ENCODE peak calls at places on chromosomes 3 and 15, in six cellular contexts. One of them, this sample, is unnamed.
A peak's percentile ranks its signal among the peaks of the same experiment; 100 is the strongest.

GRCh38 chr3:183284570-183284969 is 31.5 kb downstream of the B3GNT5 start:
- DNase-seq in fibroblast of the aortic adventitia: no peak
- DNase-seq in OCI-LY7: no peak
- DNase-seq in AG04449: no peak
- DNase-seq in sigmoid colon: no peak
- DNase-seq in lower leg skin: no peak
- DNase-seq in this sample: no peak

GRCh38 chr3:129911261-129911861 is 17.9 kb upstream of the TMCC1 start:
- DNase-seq in fibroblast of the aortic adventitia: no peak
- DNase-seq in OCI-LY7: no peak
- DNase-seq in AG04449: no peak
- DNase-seq in sigmoid colon: no peak
- DNase-seq in lower leg skin: no peak
- DNase-seq in this sample: no peak

GRCh38 chr15:65824031-65824743 is 32.1 kb upstream of the DENND4A start:
- DNase-seq in fibroblast of the aortic adventitia: peak; percentile 75
- DNase-seq in OCI-LY7: peak; percentile 56
- DNase-seq in AG04449: no peak
- DNase-seq in sigmoid colon: peak; percentile 76
- DNase-seq in lower leg skin: peak; percentile 41
- DNase-seq in this sample: peak; percentile 47

GRCh38 chr3:148737104-148737525 is 39.4 kb downstream of the AGTR1 start:
- DNase-seq in fibroblast of the aortic adventitia: no peak
- DNase-seq in OCI-LY7: no peak
- DNase-seq in AG04449: no peak
- DNase-seq in sigmoid colon: no peak
- DNase-seq in lower leg skin: no peak
- DNase-seq in this sample: no peak

GRCh38 chr3:188899887-188900286 is 271.9 kb upstream of the TPRG1 start:
- DNase-seq in fibroblast of the aortic adventitia: no peak
- DNase-seq in OCI-LY7: no peak
- DNase-seq in AG04449: no peak
- DNase-seq in sigmoid colon: no peak
- DNase-seq in lower leg skin: no peak
- DNase-seq in this sample: no peak

GRCh38 chr15:99962006-99962561 is 228.8 kb upstream of the LYSMD4 start:
- DNase-seq in fibroblast of the aortic adventitia: no peak
- DNase-seq in OCI-LY7: no peak
- DNase-seq in AG04449: no peak
- DNase-seq in sigmoid colon: peak; percentile 42
- DNase-seq in lower leg skin: peak; percentile 6
- DNase-seq in this sample: no peak

GRCh38 chr3:147472846-147473245 is 63.7 kb downstream of the ZIC1 start:
- DNase-seq in fibroblast of the aortic adventitia: no peak
- DNase-seq in OCI-LY7: no peak
- DNase-seq in AG04449: no peak
- DNase-seq in sigmoid colon: no peak
- DNase-seq in lower leg skin: no peak
- DNase-seq in this sample: no peak

GRCh38 chr3:39065197-39065596 is 13.4 kb downstream of the WDR48 start:
- DNase-seq in fibroblast of the aortic adventitia: peak; percentile 39
- DNase-seq in OCI-LY7: peak; percentile 81
- DNase-seq in AG04449: no peak
- DNase-seq in sigmoid colon: no peak
- DNase-seq in lower leg skin: no peak
- DNase-seq in this sample: no peak

GRCh38 chr3:85780806-85781205 is 822.0 kb downstream of the CADM2 start:
- DNase-seq in fibroblast of the aortic adventitia: no peak
- DNase-seq in OCI-LY7: no peak
- DNase-seq in AG04449: no peak
- DNase-seq in sigmoid colon: no peak
- DNase-seq in lower leg skin: no peak
- DNase-seq in this sample: no peak

GRCh38 chr3:3714572-3714971 is 84.7 kb upstream of the LRRN1 start:
- DNase-seq in fibroblast of the aortic adventitia: no peak
- DNase-seq in OCI-LY7: peak; percentile 1
- DNase-seq in AG04449: no peak
- DNase-seq in sigmoid colon: no peak
- DNase-seq in lower leg skin: no peak
- DNase-seq in this sample: no peak

GRCh38 chr3:126211569-126211968 is 31.2 kb upstream of the ALDH1L1 start:
- DNase-seq in fibroblast of the aortic adventitia: no peak
- DNase-seq in OCI-LY7: no peak
- DNase-seq in AG04449: no peak
- DNase-seq in sigmoid colon: peak; percentile 58
- DNase-seq in lower leg skin: no peak
- DNase-seq in this sample: no peak

GRCh38 chr3:126209741-126210140 is 29.4 kb upstream of the ALDH1L1 start:
- DNase-seq in fibroblast of the aortic adventitia: no peak
- DNase-seq in OCI-LY7: no peak
- DNase-seq in AG04449: no peak
- DNase-seq in sigmoid colon: no peak
- DNase-seq in lower leg skin: no peak
- DNase-seq in this sample: no peak

GRCh38 chr3:126213376-126214044 is 33.1 kb upstream of the ALDH1L1 start:
- DNase-seq in fibroblast of the aortic adventitia: no peak
- DNase-seq in OCI-LY7: no peak
- DNase-seq in AG04449: no peak
- DNase-seq in sigmoid colon: peak; percentile 55
- DNase-seq in lower leg skin: no peak
- DNase-seq in this sample: no peak

GRCh38 chr3:126212250-126212628 is 31.9 kb upstream of the ALDH1L1 start:
- DNase-seq in fibroblast of the aortic adventitia: no peak
- DNase-seq in OCI-LY7: no peak
- DNase-seq in AG04449: no peak
- DNase-seq in sigmoid colon: no peak
- DNase-seq in lower leg skin: no peak
- DNase-seq in this sample: no peak

GRCh38 chr3:126212629-126213375 is 32.4 kb upstream of the ALDH1L1 start:
- DNase-seq in fibroblast of the aortic adventitia: peak; percentile 31
- DNase-seq in OCI-LY7: no peak
- DNase-seq in AG04449: no peak
- DNase-seq in sigmoid colon: peak; percentile 72
- DNase-seq in lower leg skin: no peak
- DNase-seq in this sample: no peak
- TF ChIP-seq CTCF in fibroblast of the aortic adventitia: peak; percentile 24
- TF ChIP-seq CTCF in OCI-LY7: peak; percentile 19
- TF ChIP-seq CTCF in AG04449: peak; percentile 39
- TF ChIP-seq CTCF in sigmoid colon: no peak
- TF ChIP-seq CTCF in lower leg skin: no peak
- TF ChIP-seq CTCF in this sample: peak; percentile 23

GRCh38 chr3:62370112-62371031 is 3.0 kb downstream of the FEZF2 start:
- DNase-seq in fibroblast of the aortic adventitia: no peak
- DNase-seq in OCI-LY7: no peak
- DNase-seq in AG04449: no peak
- DNase-seq in sigmoid colon: no peak
- DNase-seq in lower leg skin: no peak
- DNase-seq in this sample: no peak

GRCh38 chr3:62369476-62369743 is 3.9 kb downstream of the FEZF2 start:
- DNase-seq in fibroblast of the aortic adventitia: no peak
- DNase-seq in OCI-LY7: no peak
- DNase-seq in AG04449: no peak
- DNase-seq in sigmoid colon: no peak
- DNase-seq in lower leg skin: no peak
- DNase-seq in this sample: no peak

GRCh38 chr3:62371032-62371734 is 2.2 kb downstream of the FEZF2 start:
- DNase-seq in fibroblast of the aortic adventitia: no peak
- DNase-seq in OCI-LY7: no peak
- DNase-seq in AG04449: no peak
- DNase-seq in sigmoid colon: no peak
- DNase-seq in lower leg skin: no peak
- DNase-seq in this sample: no peak

GRCh38 chr3:62367735-62368704 is 5.3 kb downstream of the FEZF2 start:
- DNase-seq in fibroblast of the aortic adventitia: no peak
- DNase-seq in OCI-LY7: no peak
- DNase-seq in AG04449: no peak
- DNase-seq in sigmoid colon: no peak
- DNase-seq in lower leg skin: no peak
- DNase-seq in this sample: no peak

GRCh38 chr3:62368705-62369475 is 4.5 kb downstream of the FEZF2 start:
- DNase-seq in fibroblast of the aortic adventitia: no peak
- DNase-seq in OCI-LY7: no peak
- DNase-seq in AG04449: no peak
- DNase-seq in sigmoid colon: no peak
- DNase-seq in lower leg skin: no peak
- DNase-seq in this sample: no peak
- H3K4me3 ChIP-seq in fibroblast of the aortic adventitia: no peak overlapping the region
- H3K4me3 ChIP-seq in OCI-LY7: no peak overlapping the region
- H3K4me3 ChIP-seq in AG04449: no peak overlapping the region
- H3K4me3 ChIP-seq in sigmoid colon: no peak overlapping the region
- H3K4me3 ChIP-seq in lower leg skin: no peak overlapping the region
- H3K4me3 ChIP-seq in this sample: no peak overlapping the region

GRCh38 chr3:186268616-186269448 is 93.2 kb downstream of the DGKG start:
- DNase-seq in fibroblast of the aortic adventitia: no peak
- DNase-seq in OCI-LY7: no peak
- DNase-seq in AG04449: no peak
- DNase-seq in sigmoid colon: no peak
- DNase-seq in lower leg skin: no peak
- DNase-seq in this sample: no peak
- TF ChIP-seq CTCF in fibroblast of the aortic adventitia: peak; percentile 40
- TF ChIP-seq CTCF in OCI-LY7: peak; percentile 54
- TF ChIP-seq CTCF in AG04449: peak; percentile 50
- TF ChIP-seq CTCF in sigmoid colon: no peak
- TF ChIP-seq CTCF in lower leg skin: no peak
- TF ChIP-seq CTCF in this sample: peak; percentile 29

GRCh38 chr3:99638244-99638948 is at the start of gene COL8A1:
- DNase-seq in fibroblast of the aortic adventitia: peak; percentile 56
- DNase-seq in OCI-LY7: no peak
- DNase-seq in AG04449: no peak
- DNase-seq in sigmoid colon: peak; percentile 87
- DNase-seq in lower leg skin: no peak
- DNase-seq in this sample: no peak
- H3K4me3 ChIP-seq in fibroblast of the aortic adventitia: peak within 1 kb of the TSS; percentile 79
- H3K4me3 ChIP-seq in OCI-LY7: no peak within 1 kb of the TSS
- H3K4me3 ChIP-seq in AG04449: peak within 1 kb of the TSS; percentile 84
- H3K4me3 ChIP-seq in sigmoid colon: peak within 1 kb of the TSS; percentile 43
- H3K4me3 ChIP-seq in lower leg skin: peak within 1 kb of the TSS; percentile 15
- H3K4me3 ChIP-seq in this sample: peak within 1 kb of the TSS; percentile 52

GRCh38 chr3:120040813-120041377 is 53.4 kb downstream of the GSK3B start:
- DNase-seq in fibroblast of the aortic adventitia: no peak
- DNase-seq in OCI-LY7: no peak
- DNase-seq in AG04449: no peak
- DNase-seq in sigmoid colon: no peak
- DNase-seq in lower leg skin: no peak
- DNase-seq in this sample: no peak

GRCh38 chr3:120039642-120040610 is 54.3 kb downstream of the GSK3B start:
- DNase-seq in fibroblast of the aortic adventitia: no peak
- DNase-seq in OCI-LY7: peak; percentile 16
- DNase-seq in AG04449: no peak
- DNase-seq in sigmoid colon: no peak
- DNase-seq in lower leg skin: no peak
- DNase-seq in this sample: no peak
- TF ChIP-seq CTCF in fibroblast of the aortic adventitia: no peak
- TF ChIP-seq CTCF in OCI-LY7: peak; percentile 56
- TF ChIP-seq CTCF in AG04449: no peak
- TF ChIP-seq CTCF in sigmoid colon: no peak
- TF ChIP-seq CTCF in lower leg skin: no peak
- TF ChIP-seq CTCF in this sample: peak; percentile 27

GRCh38 chr3:48426944-48427629 is 2.8 kb downstream of the PLXNB1 start:
- DNase-seq in fibroblast of the aortic adventitia: no peak
- DNase-seq in OCI-LY7: no peak
- DNase-seq in AG04449: no peak
- DNase-seq in sigmoid colon: no peak
- DNase-seq in lower leg skin: no peak
- DNase-seq in this sample: no peak
- H3K4me3 ChIP-seq in fibroblast of the aortic adventitia: peak overlapping the region; percentile 37
- H3K4me3 ChIP-seq in OCI-LY7: no peak overlapping the region
- H3K4me3 ChIP-seq in AG04449: peak overlapping the region; percentile 68
- H3K4me3 ChIP-seq in sigmoid colon: peak overlapping the region; percentile 63
- H3K4me3 ChIP-seq in lower leg skin: no peak overlapping the region
- H3K4me3 ChIP-seq in this sample: no peak overlapping the region

DNA sequence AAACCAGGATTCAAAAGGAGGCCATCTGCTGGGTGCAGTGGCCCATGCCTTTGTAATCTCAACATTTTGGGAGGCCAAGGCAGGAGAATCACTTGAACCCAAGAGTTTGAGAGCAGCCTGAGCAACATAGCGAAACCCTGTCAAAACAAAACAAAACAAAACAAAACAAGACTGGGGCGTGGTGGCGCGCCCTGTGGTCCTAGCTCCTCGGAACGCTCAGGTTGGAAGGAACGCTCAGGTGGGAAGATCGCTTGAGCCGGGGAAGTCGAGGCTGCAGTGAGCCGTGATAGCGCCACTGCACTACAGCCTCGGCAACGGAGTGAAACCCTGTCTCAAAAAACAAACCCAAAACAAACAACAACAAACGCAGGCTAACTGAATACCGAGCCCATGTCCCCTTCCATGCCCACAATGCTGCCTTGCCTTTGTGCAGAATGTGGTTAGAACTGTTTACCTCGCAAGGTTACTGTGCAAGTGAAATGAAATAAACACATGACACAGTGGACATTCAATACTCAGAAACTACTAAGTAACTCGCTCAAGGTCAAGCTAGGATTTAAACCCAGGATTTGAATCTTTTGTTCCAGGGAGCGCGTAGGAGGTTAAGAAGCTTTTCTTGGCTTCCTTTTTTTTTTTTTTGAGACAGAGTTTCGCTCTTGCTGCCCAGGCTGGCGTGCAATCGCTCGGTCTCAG is 766 bp upstream of the EMC4 start:
- DNase-seq in fibroblast of the aortic adventitia: no peak
- DNase-seq in OCI-LY7: peak; percentile 7
- DNase-seq in AG04449: no peak
- DNase-seq in sigmoid colon: no peak
- DNase-seq in lower leg skin: no peak
- DNase-seq in this sample: no peak
- TF ChIP-seq CTCF in fibroblast of the aortic adventitia: no peak
- TF ChIP-seq CTCF in OCI-LY7: no peak
- TF ChIP-seq CTCF in AG04449: no peak
- TF ChIP-seq CTCF in sigmoid colon: no peak
- TF ChIP-seq CTCF in lower leg skin: no peak
- TF ChIP-seq CTCF in this sample: no peak

GRCh38 chr3:100022506-100022905 is 91.8 kb downstream of the FILIP1L start:
- DNase-seq in fibroblast of the aortic adventitia: no peak
- DNase-seq in OCI-LY7: no peak
- DNase-seq in AG04449: no peak
- DNase-seq in sigmoid colon: no peak
- DNase-seq in lower leg skin: no peak
- DNase-seq in this sample: no peak

GRCh38 chr3:100020876-100021644 is 93.2 kb downstream of the FILIP1L start:
- DNase-seq in fibroblast of the aortic adventitia: peak; percentile 81
- DNase-seq in OCI-LY7: no peak
- DNase-seq in AG04449: no peak
- DNase-seq in sigmoid colon: no peak
- DNase-seq in lower leg skin: no peak
- DNase-seq in this sample: no peak

GRCh38 chr3:100024520-100025303 is 89.6 kb downstream of the FILIP1L start:
- DNase-seq in fibroblast of the aortic adventitia: peak; percentile 76
- DNase-seq in OCI-LY7: no peak
- DNase-seq in AG04449: no peak
- DNase-seq in sigmoid colon: no peak
- DNase-seq in lower leg skin: no peak
- DNase-seq in this sample: no peak

GRCh38 chr3:100023595-100023994 is 90.7 kb downstream of the FILIP1L start:
- DNase-seq in fibroblast of the aortic adventitia: no peak
- DNase-seq in OCI-LY7: no peak
- DNase-seq in AG04449: no peak
- DNase-seq in sigmoid colon: no peak
- DNase-seq in lower leg skin: no peak
- DNase-seq in this sample: no peak

GRCh38 chr3:100023150-100023549 is 91.2 kb downstream of the FILIP1L start:
- DNase-seq in fibroblast of the aortic adventitia: peak; percentile 75
- DNase-seq in OCI-LY7: no peak
- DNase-seq in AG04449: no peak
- DNase-seq in sigmoid colon: no peak
- DNase-seq in lower leg skin: no peak
- DNase-seq in this sample: no peak
- H3K4me3 ChIP-seq in fibroblast of the aortic adventitia: no peak overlapping the region
- H3K4me3 ChIP-seq in OCI-LY7: no peak overlapping the region
- H3K4me3 ChIP-seq in AG04449: no peak overlapping the region
- H3K4me3 ChIP-seq in sigmoid colon: no peak overlapping the region
- H3K4me3 ChIP-seq in lower leg skin: no peak overlapping the region
- H3K4me3 ChIP-seq in this sample: no peak overlapping the region

This sample was measured in HFF-Myc.